ENCODE peak calls at places on chromosomes 4 and X, in four cellular contexts. D is sigmoid colon, K is choroid plexus epithelial cell, Q is RCC 7860. H is an unnamed sample.

GRCh38 chr4:1495416-1496115 is 89.3 kb upstream of the NKX1-1 start:
- DNase-seq in D (peak; percentile 57), K (no peak), Q (no peak), H (no peak)

GRCh38 chrX:120305531-120306145 is 5.6 kb downstream of the TMEM255A start:
- DNase-seq in K (no peak), Q (no peak), D (no peak), H (no peak)

GRCh38 chrX:37420756-37421155 is 71.6 kb downstream of the PRRG1 start:
- DNase-seq in K (peak; percentile 11), Q (no peak), D (no peak), H (no peak)

GRCh38 chr4:71729856-71730255 is 54.0 kb downstream of the GC start:
- DNase-seq in K (no peak), Q (no peak), D (no peak), H (no peak)

GRCh38 chrX:43562372-43562771 is 93.7 kb upstream of the MAOA start:
- DNase-seq in Q (no peak), K (peak; percentile 10), D (no peak), H (no peak)

GRCh38 chrX:12227412-12228041 is 89.3 kb downstream of the FRMPD4 start:
- DNase-seq in Q (no peak), K (no peak), D (no peak), H (no peak)

GRCh38 chr4:8649631-8650261 is 57.2 kb downstream of the CPZ start:
- DNase-seq in K (no peak), D (peak; percentile 52), Q (no peak), H (no peak)

GRCh38 chr4:136927172-136927571 is 605.1 kb downstream of the PCDH18 start:
- DNase-seq in Q (peak; percentile 89), D (no peak), K (peak; percentile 55), H (peak; percentile 90)

GRCh38 chrX:40144576-40144975 is 46.8 kb upstream of the BCOR start:
- DNase-seq in K (no peak), Q (no peak), D (no peak), H (no peak)

GRCh38 chr4:107008115-107008514 is 28.0 kb downstream of the DKK2 start:
- DNase-seq in D (no peak), K (no peak), Q (no peak), H (no peak)

GRCh38 chrX:47831788-47832187 is 4.9 kb upstream of the ZNF81 start:
- DNase-seq in K (peak; percentile 41), Q (peak; percentile 7), D (no peak), H (peak; percentile 32)

GRCh38 chrX:4754878-4755604 is 1041.6 kb upstream of the PRKX start:
- DNase-seq in K (no peak), D (no peak), Q (no peak), H (no peak)

GRCh38 chr4:2388430-2389182 is 29.8 kb downstream of the ZFYVE28 start:
- DNase-seq in K (peak; percentile 25), Q (no peak), D (no peak), H (no peak)

GRCh38 chr4:126779001-126779400 is 853.8 kb upstream of the INTU start:
- DNase-seq in K (peak; percentile 20), Q (no peak), D (no peak), H (no peak)

GRCh38 chr4:4590496-4590895 is 48.6 kb upstream of the STX18 start:
- DNase-seq in Q (no peak), K (peak; percentile 39), D (no peak), H (no peak)

GRCh38 chr4:83387922-83388676 is 53.5 kb upstream of the HPSE start:
- DNase-seq in D (no peak), Q (no peak), K (peak; percentile 13), H (no peak)

GRCh38 chr4:38943355-38943754 is 75.7 kb downstream of the FAM114A1 start:
- DNase-seq in D (peak; percentile 98), Q (no peak), K (peak; percentile 83), H (no peak)

GRCh38 chr4:19748911-19749473 is 502.7 kb upstream of the SLIT2 start:
- DNase-seq in K (no peak), Q (no peak), D (no peak), H (peak; percentile 38)

GRCh38 chr4:104491396-104491821 is 3.3 kb downstream of the CXXC4 start:
- DNase-seq in Q (no peak), K (no peak), D (peak; percentile 67), H (no peak)

GRCh38 chrX:100649550-100650356 is 5.8 kb downstream of the SRPX2 start:
- DNase-seq in K (peak; percentile 95), Q (no peak), D (peak; percentile 92), H (no peak)

GRCh38 chr4:6724461-6725111 is 8.6 kb downstream of the BLOC1S4 start:
- DNase-seq in D (no peak), K (peak; percentile 48), Q (no peak), H (no peak)

GRCh38 chrX:149490100-149490499 is 15.0 kb downstream of the IDS start:
- DNase-seq in D (no peak), K (no peak), Q (no peak), H (no peak)

GRCh38 chrX:153634832-153635231 is 12.2 kb upstream of the DUSP9 start:
- DNase-seq in K (no peak), D (peak; percentile 55), Q (no peak), H (no peak)

GRCh38 chr4:52425751-52426326 is 233.3 kb downstream of the USP46 start:
- DNase-seq in K (no peak), Q (no peak), D (no peak), H (no peak)

GRCh38 chr4:1365271-1366178 is 18.5 kb downstream of the UVSSA start:
- DNase-seq in K (no peak), D (peak; percentile 15), Q (no peak), H (no peak)

GRCh38 chr4:185685804-185686203 is 126.2 kb downstream of the SORBS2 start:
- DNase-seq in Q (no peak), K (no peak), D (no peak), H (no peak)

GRCh38 chr4:111776546-111776945 is 368.7 kb upstream of the FAM241A start:
- DNase-seq in D (no peak), K (no peak), Q (no peak), H (no peak)

H was measured in kidney glomerular epithelial cell.